ENCODE peak calls at places on chromosome 15, in ten cellular contexts. E is AG04450, N is fibroblast of lung, A is body of pancreas, L is HepG2, Z is Peyer's patch, B is RWPE2, V is psoas muscle, W is cardiac muscle cell, I is dorsolateral prefrontal cortex. G is an unnamed sample.

GRCh38 chr15:32834156-32834555 is 116.4 kb downstream of the GREM1 start:
- DNase-seq in W (no peak), L (no peak), E (no peak), Z (no peak), V (no peak), B (no peak), A (no peak), I (no peak), N (no peak), G (peak; percentile 22)

GRCh38 chr15:76012021-76012551 is at the start of gene NRG4:
- DNase-seq in V (peak; percentile 61), B (no peak), A (peak; percentile 76), E (no peak), Z (no peak), W (no peak), N (peak; percentile 29), I (no peak), L (no peak), G (peak; percentile 5)

GRCh38 chr15:74173545-74174215 is at the start of gene ISLR:
- DNase-seq in A (peak; percentile 22), Z (peak; percentile 48), I (no peak), L (no peak), V (peak; percentile 72), W (no peak), E (no peak), B (peak; percentile 64), N (peak; percentile 76), G (no peak)

GRCh38 chr15:34883042-34883441 is 86.5 kb downstream of the AQR start:
- DNase-seq in I (no peak), V (no peak), N (peak; percentile 18), A (no peak), W (no peak), E (no peak), Z (no peak), L (no peak), B (no peak), G (no peak)

GRCh38 chr15:35753486-35753885 is 207.5 kb upstream of the DPH6 start:
- DNase-seq in E (peak; percentile 6), W (peak; percentile 21), L (no peak), A (no peak), Z (no peak), V (no peak), I (no peak), B (no peak), N (peak; percentile 39), G (no peak)

GRCh38 chr15:91941871-91942270 is 88.4 kb downstream of the SLCO3A1 start:
- DNase-seq in B (no peak), W (no peak), Z (no peak), A (no peak), N (peak; percentile 38), V (no peak), E (no peak), I (no peak), L (no peak), G (no peak)

GRCh38 chr15:88664151-88664778 is 25.4 kb downstream of the ISG20 start:
- DNase-seq in V (no peak), W (no peak), B (peak; percentile 56), I (no peak), A (peak; percentile 28), L (no peak), N (peak; percentile 47), Z (no peak), E (no peak), G (no peak)

GRCh38 chr15:41565702-41566101 is 6.7 kb downstream of the TYRO3 start:
- DNase-seq in E (no peak), Z (no peak), B (no peak), N (no peak), I (no peak), V (no peak), A (no peak), L (no peak), W (no peak), G (no peak)

GRCh38 chr15:96153938-96154337 is 176.6 kb upstream of the NR2F2 start:
- DNase-seq in N (no peak), A (no peak), L (no peak), W (no peak), B (no peak), I (no peak), V (no peak), E (no peak), Z (no peak), G (no peak)

GRCh38 chr15:96147267-96147666 is 183.2 kb upstream of the NR2F2 start:
- DNase-seq in W (no peak), L (no peak), I (no peak), A (no peak), V (no peak), Z (no peak), N (no peak), E (no peak), B (no peak), G (no peak)

GRCh38 chr15:96146711-96147110 is 183.8 kb upstream of the NR2F2 start:
- DNase-seq in L (no peak), I (no peak), W (no peak), B (no peak), Z (no peak), E (no peak), V (no peak), N (no peak), A (no peak), G (no peak)

GRCh38 chr15:96144734-96145133 is 185.8 kb upstream of the NR2F2 start:
- DNase-seq in E (no peak), V (no peak), N (no peak), L (no peak), B (no peak), W (no peak), A (no peak), Z (no peak), I (no peak), G (no peak)

DNA sequence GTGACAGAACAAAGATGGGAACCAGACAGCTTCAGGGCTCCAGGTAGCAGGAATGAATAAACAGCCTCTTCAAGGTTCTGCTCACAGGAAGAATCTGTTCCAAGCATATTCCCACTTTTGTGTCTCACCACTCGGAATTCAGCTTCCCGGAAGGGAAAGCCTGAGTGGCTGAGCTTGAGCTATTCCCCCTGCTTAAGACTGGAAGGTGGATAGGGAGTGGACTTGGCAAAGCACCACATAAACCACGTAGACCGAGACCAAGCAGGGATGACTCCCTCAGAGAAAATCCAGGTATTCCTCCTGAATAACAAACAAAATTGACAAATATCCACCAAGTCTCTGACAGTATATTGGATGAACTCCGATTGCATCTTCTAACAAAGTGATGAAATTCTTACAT is 180.2 kb upstream of the NR2F2 start:
- DNase-seq in N (no peak), E (no peak), B (no peak), V (no peak), I (no peak), W (no peak), A (no peak), Z (no peak), L (no peak), G (no peak)
- H3K4me3 ChIP-seq in N (no peak overlapping the region), E (no peak overlapping the region), B (no peak overlapping the region), V (no peak overlapping the region), I (no peak overlapping the region), W (no peak overlapping the region), A (no peak overlapping the region), Z (no peak overlapping the region), L (no peak overlapping the region), G (no peak overlapping the region)

GRCh38 chr15:78434134-78434533 is 3.9 kb upstream of the IREB2 start:
- DNase-seq in A (no peak), I (no peak), E (no peak), L (no peak), N (no peak), B (no peak), Z (no peak), V (no peak), W (no peak), G (no peak)

GRCh38 chr15:78437762-78438594 is at the start of gene IREB2:
- DNase-seq in V (peak; percentile 99), Z (peak; percentile 98), I (peak; percentile 97), E (peak; percentile 97), N (peak; percentile 99), L (peak; percentile 96), A (peak; percentile 98), B (peak; percentile 99), W (peak; percentile 99), G (peak; percentile 99)

GRCh38 chr15:78440375-78441373 is 2.7 kb downstream of the IREB2 start:
- DNase-seq in I (no peak), B (no peak), L (no peak), W (no peak), A (no peak), E (no peak), Z (no peak), N (no peak), V (no peak), G (no peak)

GRCh38 chr15:78437107-78437761 is 782 bp upstream of the IREB2 start:
- DNase-seq in B (no peak), N (no peak), V (no peak), A (no peak), I (no peak), L (no peak), W (no peak), E (no peak), Z (no peak), G (no peak)

DNA sequence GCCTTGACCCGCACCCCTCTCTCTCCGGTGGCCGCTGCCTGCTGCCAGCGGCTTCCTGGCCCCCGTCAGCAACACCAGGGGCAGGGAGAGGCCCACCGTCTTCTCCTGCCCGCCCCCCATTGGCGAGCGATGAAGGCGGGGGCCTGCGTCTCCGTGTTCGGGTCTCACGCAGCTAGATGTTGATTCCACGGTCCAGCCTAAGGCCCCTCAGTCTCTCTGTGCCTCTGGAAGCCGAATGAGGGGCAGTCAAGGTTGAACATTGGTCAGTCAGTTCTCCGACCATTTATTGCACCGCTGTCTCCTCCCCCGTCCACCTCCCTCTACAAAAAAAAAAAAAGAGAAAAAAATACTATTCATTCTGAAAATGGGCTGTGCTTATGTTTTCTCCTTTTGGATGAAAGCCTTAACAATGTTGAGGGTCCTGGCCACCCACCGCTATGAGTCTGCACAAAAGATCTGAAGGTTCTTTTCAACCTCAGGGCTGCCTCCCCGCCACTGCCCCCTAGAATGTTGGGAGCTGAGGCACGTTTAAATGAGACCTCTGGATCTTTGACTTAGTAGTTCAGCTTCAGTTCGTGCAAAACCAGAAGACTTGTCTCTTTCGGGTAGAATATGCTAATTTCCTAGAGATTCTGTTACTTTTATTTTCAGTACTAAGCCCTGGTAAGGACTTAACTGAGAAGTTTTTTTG is 724 bp downstream of the IREB2 start:
- DNase-seq in N (peak; percentile 24), B (no peak), Z (no peak), L (peak; percentile 60), V (no peak), W (peak; percentile 61), A (peak; percentile 10), E (no peak), I (peak; percentile 11), G (no peak)
- TF ChIP-seq CTCF in N (peak; percentile 39), B (peak; percentile 63), Z (no peak), L (peak; percentile 39), V (no peak), W (peak; percentile 44), A (no peak), E (peak; percentile 51), I (no peak), G (no peak)

GRCh38 chr15:47945869-47946666 is 174.7 kb upstream of the SLC24A5 start:
- DNase-seq in B (no peak), V (no peak), I (no peak), Z (no peak), W (peak; percentile 68), N (no peak), A (no peak), L (no peak), E (no peak), G (no peak)

GRCh38 chr15:47949815-47950214 is 171.0 kb upstream of the SLC24A5 start:
- DNase-seq in B (no peak), L (no peak), A (no peak), Z (no peak), V (no peak), E (no peak), N (no peak), I (no peak), W (no peak), G (no peak)

GRCh38 chr15:47950447-47950846 is 170.3 kb upstream of the SLC24A5 start:
- DNase-seq in A (no peak), Z (no peak), W (no peak), B (no peak), I (no peak), V (no peak), E (no peak), N (no peak), L (no peak), G (no peak)

GRCh38 chr15:47951761-47952160 is 169.0 kb upstream of the SLC24A5 start:
- DNase-seq in A (no peak), N (no peak), B (no peak), I (no peak), W (no peak), V (no peak), L (no peak), Z (no peak), E (no peak), G (no peak)
- H3K27me3 ChIP-seq in A (no peaks in the 10 kb centered on the region), N (no peaks in the 10 kb centered on the region), B (peaks cover 5% of the 10 kb centered on the region), I (no peaks in the 10 kb centered on the region), W (no peaks in the 10 kb centered on the region), V (no peaks in the 10 kb centered on the region), L (no peaks in the 10 kb centered on the region), Z (no peaks in the 10 kb centered on the region), E (no peaks in the 10 kb centered on the region), G (no peaks in the 10 kb centered on the region)

GRCh38 chr15:59413577-59413976 is 24.4 kb upstream of the FAM81A start:
- DNase-seq in Z (no peak), L (no peak), E (no peak), V (no peak), W (no peak), I (no peak), N (no peak), B (no peak), A (no peak), G (no peak)
- H3K4me3 ChIP-seq in Z (no peak overlapping the region), L (no peak overlapping the region), E (no peak overlapping the region), V (no peak overlapping the region), W (no peak overlapping the region), I (no peak overlapping the region), N (no peak overlapping the region), B (no peak overlapping the region), A (no peak overlapping the region), G (no peak overlapping the region)

G was measured in GM06990.